ENCODE peak calls at places on chromosomes 5 and 9, in eight cellular contexts. Q, P, W, T, I, X, G and K are unnamed samples.

GRCh38 chr5:174355208-174355612 is 309.7 kb downstream of the NSG2 start:
- DNase-seq in Q (no peak), P (no peak), W (no peak), T (no peak), I (no peak), X (peak; percentile 91), G (no peak), K (no peak)

GRCh38 chr9:132207839-132208615 is 46.2 kb downstream of the NTNG2 start:
- DNase-seq in Q (no peak), P (no peak), W (no peak), T (no peak), I (no peak), X (no peak), G (no peak), K (no peak)

GRCh38 chr5:72402381-72402890 is 82.3 kb downstream of the PTCD2 start:
- DNase-seq in Q (no peak), P (no peak), W (no peak), T (no peak), I (no peak), X (peak; percentile 43), G (no peak), K (no peak)

GRCh38 chr5:32933692-32934091 is 222.6 kb downstream of the NPR3 start:
- DNase-seq in Q (no peak), P (no peak), W (no peak), T (no peak), I (no peak), X (peak; percentile 13), G (no peak), K (no peak)

GRCh38 chr9:109013678-109014145 is 413 bp upstream of the CTNNAL1 start:
- DNase-seq in Q (no peak), P (no peak), W (no peak), T (no peak), I (no peak), X (no peak), G (no peak), K (no peak)

GRCh38 chr9:75087279-75087823 is 604 bp downstream of the NMRK1 start:
- DNase-seq in Q (no peak), P (peak; percentile 34), W (peak; percentile 63), T (no peak), I (peak; percentile 46), X (peak; percentile 31), G (peak; percentile 61), K (peak; percentile 45)

GRCh38 chr5:61162832-61163567 is 732 bp upstream of the SMIM15 start:
- DNase-seq in Q (no peak), P (no peak), W (peak; percentile 23), T (no peak), I (no peak), X (peak; percentile 32), G (peak; percentile 30), K (no peak)

GRCh38 chr5:24183941-24184340 is 460.8 kb downstream of the CDH10 start:
- DNase-seq in Q (no peak), P (no peak), W (no peak), T (no peak), I (no peak), X (peak; percentile 27), G (no peak), K (no peak)

GRCh38 chr5:83388608-83389007 is 82.9 kb upstream of the VCAN start:
- DNase-seq in Q (no peak), P (no peak), W (no peak), T (no peak), I (no peak), X (no peak), G (no peak), K (no peak)

GRCh38 chr9:1966725-1967366 is 48.3 kb upstream of the SMARCA2 start:
- DNase-seq in Q (no peak), P (no peak), W (no peak), T (no peak), I (no peak), X (no peak), G (no peak), K (no peak)

GRCh38 chr5:124981901-124982300 is 235.5 kb upstream of the ZNF608 start:
- DNase-seq in Q (no peak), P (no peak), W (no peak), T (no peak), I (no peak), X (no peak), G (no peak), K (no peak)

GRCh38 chr9:88580961-88581360 is 46.0 kb downstream of the NXNL2 start:
- DNase-seq in Q (no peak), P (no peak), W (no peak), T (no peak), I (no peak), X (peak; percentile 7), G (no peak), K (no peak)

GRCh38 chr9:123710299-123710698 is 219.6 kb downstream of the DENND1A start:
- DNase-seq in Q (no peak), P (no peak), W (no peak), T (no peak), I (no peak), X (peak; percentile 69), G (no peak), K (no peak)

GRCh38 chr5:137699291-137700281 is 36.3 kb downstream of the KLHL3 start:
- DNase-seq in Q (no peak), P (no peak), W (no peak), T (no peak), I (no peak), X (no peak), G (no peak), K (no peak)

DNA sequence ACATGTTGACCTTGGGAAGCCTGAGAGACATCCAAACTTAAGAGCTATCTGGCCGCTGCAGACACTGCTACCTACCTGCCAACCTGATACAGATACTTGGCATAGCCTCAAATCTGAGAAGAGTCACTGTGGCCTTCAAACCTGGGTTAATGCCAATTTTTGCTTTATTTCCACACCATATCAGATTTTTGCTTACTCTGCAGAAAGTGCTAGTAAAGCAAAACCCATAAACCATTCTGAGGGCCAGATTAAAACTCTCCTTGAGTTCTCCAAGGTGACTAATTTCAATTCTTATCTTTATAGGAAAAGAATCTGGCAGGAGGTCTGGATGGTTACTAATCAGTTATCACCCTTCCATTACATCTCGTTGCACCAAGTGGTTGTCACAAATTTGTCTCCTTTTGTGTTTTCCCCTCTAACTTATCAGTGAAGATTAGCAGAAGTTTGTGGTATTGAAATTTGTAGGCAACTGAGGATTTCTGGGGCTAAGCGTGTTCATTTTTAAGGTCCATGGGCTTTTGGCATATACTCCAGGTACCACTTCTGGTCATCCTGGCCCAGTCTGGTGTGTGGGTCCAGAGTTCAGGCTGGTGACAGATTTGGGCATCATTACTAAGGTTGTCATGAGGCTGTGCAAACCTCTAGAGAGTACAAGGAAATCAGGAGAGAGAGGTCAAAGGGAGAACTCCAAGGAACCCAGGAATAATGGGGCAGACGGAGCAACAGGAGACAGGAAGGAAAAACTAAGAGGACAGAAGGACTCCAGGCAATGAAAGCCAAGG is 177.9 kb downstream of the TSSK1B start:
- DNase-seq in Q (no peak), P (no peak), W (no peak), T (no peak), I (no peak), X (no peak), G (no peak), K (no peak)
- H3K9me3 ChIP-seq in Q (no peaks in the 10 kb centered on the region), P (no peaks in the 10 kb centered on the region), W (no peaks in the 10 kb centered on the region), T (no peaks in the 10 kb centered on the region), I (no peaks in the 10 kb centered on the region), X (no peaks in the 10 kb centered on the region), G (no peaks in the 10 kb centered on the region), K (no peaks in the 10 kb centered on the region)

GRCh38 chr9:78295177-78295575 is 1.7 kb upstream of the PSAT1 start:
- DNase-seq in Q (no peak), P (no peak), W (no peak), T (no peak), I (no peak), X (no peak), G (no peak), K (no peak)
- H3K4me3 ChIP-seq in Q (no peak overlapping the region), P (no peak overlapping the region), W (no peak overlapping the region), T (no peak overlapping the region), I (no peak overlapping the region), X (no peak overlapping the region), G (no peak overlapping the region), K (no peak overlapping the region)

DNA sequence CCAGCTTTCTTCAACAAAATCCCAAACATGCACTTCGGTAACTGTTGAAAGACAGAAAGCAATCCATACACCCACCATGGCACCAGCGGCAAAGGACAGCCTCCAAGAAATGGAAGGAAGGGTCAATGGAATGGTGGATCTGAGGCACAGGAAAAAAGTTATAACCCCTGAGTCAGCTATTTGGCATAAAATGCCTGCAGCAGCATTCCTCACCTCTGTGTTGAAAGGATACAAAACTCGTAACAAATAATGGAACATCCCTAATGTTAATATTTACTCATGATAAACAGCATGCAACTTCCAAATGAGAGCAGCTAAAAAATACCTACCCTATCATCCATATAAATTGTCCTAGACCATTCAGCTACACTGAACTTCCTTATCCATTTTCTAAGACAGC is 9.4 kb downstream of the FBXW11 start:
- DNase-seq in Q (no peak), P (no peak), W (no peak), T (no peak), I (no peak), X (peak; percentile 81), G (no peak), K (no peak)
- H3K4me1 ChIP-seq in Q (peaks cover 64% of the 10 kb centered on the region), P (peaks cover 6% of the 10 kb centered on the region), W (peaks cover 8% of the 10 kb centered on the region), T (peaks cover 12% of the 10 kb centered on the region), I (peaks cover 14% of the 10 kb centered on the region), X (peaks cover 34% of the 10 kb centered on the region), G (peaks cover 64% of the 10 kb centered on the region), K (peaks cover 4% of the 10 kb centered on the region)

DNA sequence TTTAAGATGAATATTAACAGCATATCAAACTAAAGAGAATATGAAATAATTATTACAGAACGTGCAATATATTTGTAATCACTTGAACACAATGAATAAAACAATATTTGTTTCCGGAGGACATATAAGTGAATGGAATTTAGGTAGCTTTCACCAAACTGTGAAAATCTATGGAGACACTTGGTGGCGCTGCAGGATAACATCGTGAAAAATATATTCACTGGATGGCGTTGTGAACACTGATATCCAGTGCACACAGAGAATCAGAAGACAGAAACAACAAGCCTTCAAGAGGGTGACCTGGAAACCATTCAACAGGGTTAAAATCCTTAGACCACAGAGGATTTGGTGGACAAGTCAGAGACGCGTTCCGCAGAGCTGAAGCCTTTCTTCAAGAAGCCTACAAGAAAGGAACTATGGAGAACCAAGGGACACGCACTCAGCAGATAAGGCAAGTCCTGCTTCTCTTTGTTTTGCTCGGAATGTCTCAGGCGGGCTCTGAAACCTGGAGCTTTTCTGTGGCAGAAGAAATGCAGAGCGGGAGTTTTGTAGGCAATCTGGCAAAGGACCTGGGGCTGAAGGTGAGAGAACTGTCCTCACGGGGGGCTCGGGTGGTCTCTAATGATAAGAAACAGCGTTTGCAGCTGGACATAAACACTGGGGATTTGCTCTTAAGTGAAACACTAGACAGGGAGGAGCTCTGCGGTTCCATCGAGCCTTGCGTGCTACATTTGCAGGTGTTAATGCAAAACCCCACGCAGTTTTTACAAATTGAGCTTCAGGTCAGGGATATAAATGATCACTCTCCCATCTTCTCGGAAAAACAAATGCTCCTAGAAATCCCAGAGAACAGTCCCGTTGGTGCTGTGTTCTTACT is at the start of gene PCDHB11:
- DNase-seq in Q (no peak), P (no peak), W (no peak), T (no peak), I (no peak), X (peak; percentile 37), G (peak; percentile 38), K (no peak)
- H3K9me3 ChIP-seq in Q (peaks cover 97% of the 10 kb centered on the region), P (peaks cover 6% of the 10 kb centered on the region), W (peaks cover 61% of the 10 kb centered on the region), T (peaks cover 32% of the 10 kb centered on the region), I (peaks cover 5% of the 10 kb centered on the region), X (peaks cover 3% of the 10 kb centered on the region), G (peaks cover 24% of the 10 kb centered on the region), K (peaks cover 15% of the 10 kb centered on the region)